ENCODE peak calls at places on chromosomes 11 and 22, in ten cellular contexts. One of them, this sample, is unnamed. For H3K36me3, the result is how much of the 10 kb centered on the place peaks cover.

GRCh38 chr11:116600930-116601329 is 171.9 kb downstream of the BUD13 start:
- DNase-seq in IMR-90: no peak
- DNase-seq in Peyer's patch: no peak
- DNase-seq in NT2/D1: no peak
- DNase-seq in H1: no peak
- DNase-seq in psoas muscle: no peak
- DNase-seq in sigmoid colon: peak
- DNase-seq in fibroblast of lung: no peak
- DNase-seq in CD8-positive, alpha-beta memory T cell: no peak
- DNase-seq in heart right ventricle: no peak
- DNase-seq in this sample: no peak

GRCh38 chr11:95143106-95143681 is 53.5 kb downstream of the ENDOD1 start:
- DNase-seq in IMR-90: peak
- DNase-seq in Peyer's patch: no peak
- DNase-seq in NT2/D1: no peak
- DNase-seq in H1: no peak
- DNase-seq in psoas muscle: no peak
- DNase-seq in sigmoid colon: no peak
- DNase-seq in fibroblast of lung: peak
- DNase-seq in CD8-positive, alpha-beta memory T cell: no peak
- DNase-seq in heart right ventricle: no peak
- DNase-seq in this sample: no peak

GRCh38 chr11:86606849-86607481 is 65.5 kb downstream of the ME3 start:
- DNase-seq in IMR-90: peak
- DNase-seq in Peyer's patch: no peak
- DNase-seq in NT2/D1: no peak
- DNase-seq in H1: no peak
- DNase-seq in psoas muscle: no peak
- DNase-seq in sigmoid colon: no peak
- DNase-seq in fibroblast of lung: peak
- DNase-seq in CD8-positive, alpha-beta memory T cell: no peak
- DNase-seq in heart right ventricle: no peak
- DNase-seq in this sample: no peak

GRCh38 chr11:15743244-15743629 is 613.1 kb downstream of the SOX6 start:
- DNase-seq in IMR-90: no peak
- DNase-seq in Peyer's patch: no peak
- DNase-seq in NT2/D1: no peak
- DNase-seq in H1: no peak
- DNase-seq in psoas muscle: no peak
- DNase-seq in sigmoid colon: no peak
- DNase-seq in fibroblast of lung: no peak
- DNase-seq in CD8-positive, alpha-beta memory T cell: no peak
- DNase-seq in heart right ventricle: no peak
- DNase-seq in this sample: no peak

GRCh38 chr22:37559901-37560681 is at the start of gene CDC42EP1:
- DNase-seq in IMR-90: peak
- DNase-seq in Peyer's patch: peak
- DNase-seq in NT2/D1: no peak
- DNase-seq in H1: peak
- DNase-seq in psoas muscle: peak
- DNase-seq in sigmoid colon: peak
- DNase-seq in fibroblast of lung: peak
- DNase-seq in CD8-positive, alpha-beta memory T cell: no peak
- DNase-seq in heart right ventricle: no peak
- DNase-seq in this sample: no peak

GRCh38 chr11:21343204-21343603 is 673.8 kb downstream of the NELL1 start:
- DNase-seq in IMR-90: no peak
- DNase-seq in Peyer's patch: no peak
- DNase-seq in NT2/D1: no peak
- DNase-seq in H1: no peak
- DNase-seq in psoas muscle: no peak
- DNase-seq in sigmoid colon: no peak
- DNase-seq in fibroblast of lung: no peak
- DNase-seq in CD8-positive, alpha-beta memory T cell: no peak
- DNase-seq in heart right ventricle: no peak
- DNase-seq in this sample: no peak

GRCh38 chr22:32985899-32986772 is 72.0 kb downstream of the SYN3 start:
- DNase-seq in IMR-90: peak
- DNase-seq in Peyer's patch: no peak
- DNase-seq in NT2/D1: peak
- DNase-seq in H1: peak
- DNase-seq in psoas muscle: peak
- DNase-seq in sigmoid colon: peak
- DNase-seq in fibroblast of lung: peak
- DNase-seq in CD8-positive, alpha-beta memory T cell: no peak
- DNase-seq in heart right ventricle: peak
- DNase-seq in this sample: peak

GRCh38 chr11:129291556-129291955 is 84.1 kb upstream of the BARX2 start:
- DNase-seq in IMR-90: no peak
- DNase-seq in Peyer's patch: no peak
- DNase-seq in NT2/D1: no peak
- DNase-seq in H1: no peak
- DNase-seq in psoas muscle: no peak
- DNase-seq in sigmoid colon: no peak
- DNase-seq in fibroblast of lung: no peak
- DNase-seq in CD8-positive, alpha-beta memory T cell: no peak
- DNase-seq in heart right ventricle: no peak
- DNase-seq in this sample: no peak

GRCh38 chr11:32088117-32088941 is 2.5 kb upstream of the RCN1 start:
- DNase-seq in IMR-90: peak
- DNase-seq in Peyer's patch: no peak
- DNase-seq in NT2/D1: no peak
- DNase-seq in H1: no peak
- DNase-seq in psoas muscle: no peak
- DNase-seq in sigmoid colon: no peak
- DNase-seq in fibroblast of lung: peak
- DNase-seq in CD8-positive, alpha-beta memory T cell: no peak
- DNase-seq in heart right ventricle: peak
- DNase-seq in this sample: peak

GRCh38 chr22:29149841-29150555 is 55.7 kb upstream of the EMID1 start:
- DNase-seq in IMR-90: no peak
- DNase-seq in Peyer's patch: no peak
- DNase-seq in NT2/D1: no peak
- DNase-seq in H1: no peak
- DNase-seq in psoas muscle: no peak
- DNase-seq in sigmoid colon: peak
- DNase-seq in fibroblast of lung: no peak
- DNase-seq in CD8-positive, alpha-beta memory T cell: no peak
- DNase-seq in heart right ventricle: no peak
- DNase-seq in this sample: no peak

GRCh38 chr22:42188808-42189447 is 58.3 kb upstream of the CYP2D6 start:
- DNase-seq in IMR-90: peak
- DNase-seq in Peyer's patch: no peak
- DNase-seq in NT2/D1: peak
- DNase-seq in H1: no peak
- DNase-seq in psoas muscle: no peak
- DNase-seq in sigmoid colon: no peak
- DNase-seq in fibroblast of lung: peak
- DNase-seq in CD8-positive, alpha-beta memory T cell: no peak
- DNase-seq in heart right ventricle: no peak
- DNase-seq in this sample: no peak

GRCh38 chr11:71539017-71539416 is 1.2 kb downstream of the KRTAP5-8 start:
- DNase-seq in IMR-90: no peak
- DNase-seq in Peyer's patch: no peak
- DNase-seq in NT2/D1: no peak
- DNase-seq in H1: no peak
- DNase-seq in psoas muscle: no peak
- DNase-seq in sigmoid colon: no peak
- DNase-seq in fibroblast of lung: no peak
- DNase-seq in CD8-positive, alpha-beta memory T cell: no peak
- DNase-seq in heart right ventricle: no peak
- DNase-seq in this sample: no peak

GRCh38 chr22:19349778-19350475 is 58.4 kb upstream of the CLTCL1 start:
- DNase-seq in IMR-90: no peak
- DNase-seq in Peyer's patch: no peak
- DNase-seq in NT2/D1: no peak
- DNase-seq in H1: no peak
- DNase-seq in psoas muscle: no peak
- DNase-seq in sigmoid colon: no peak
- DNase-seq in fibroblast of lung: no peak
- DNase-seq in CD8-positive, alpha-beta memory T cell: no peak
- DNase-seq in heart right ventricle: no peak
- DNase-seq in this sample: no peak
- H3K36me3 ChIP-seq in IMR-90: half or more
- H3K36me3 ChIP-seq in Peyer's patch: half or more
- H3K36me3 ChIP-seq in NT2/D1: half or more
- H3K36me3 ChIP-seq in H1: half or more
- H3K36me3 ChIP-seq in psoas muscle: under half
- H3K36me3 ChIP-seq in sigmoid colon: under half
- H3K36me3 ChIP-seq in fibroblast of lung: under half
- H3K36me3 ChIP-seq in CD8-positive, alpha-beta memory T cell: under half
- H3K36me3 ChIP-seq in heart right ventricle: under half
- H3K36me3 ChIP-seq in this sample: under half

DNA sequence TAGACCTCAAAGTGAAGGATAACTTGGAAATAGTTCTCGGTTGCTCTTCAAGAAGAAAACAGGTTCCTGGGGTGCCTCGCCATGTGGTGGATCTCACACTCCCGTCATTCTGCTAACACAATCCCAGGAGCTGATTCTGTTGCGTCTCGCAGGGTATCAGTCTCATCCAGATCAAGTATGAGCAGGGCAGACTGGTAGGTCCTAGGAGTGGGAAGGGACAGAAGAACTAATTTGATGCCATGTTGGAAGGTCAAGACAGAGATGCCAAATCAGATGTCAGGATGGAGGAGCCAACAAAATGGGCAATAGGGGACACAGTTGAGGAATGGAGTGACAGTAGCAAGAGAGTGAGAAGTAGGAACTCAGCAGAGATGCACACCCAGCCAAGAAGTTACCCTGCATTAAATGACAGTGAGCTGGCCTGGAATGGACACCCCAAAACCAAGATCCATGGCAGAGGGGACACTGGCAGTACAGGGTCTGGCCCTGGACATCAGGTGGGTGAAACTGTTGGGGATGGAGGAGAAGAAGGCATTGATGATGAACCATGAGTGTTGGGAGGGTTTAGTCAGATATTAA is 76.2 kb downstream of the BDNF start:
- DNase-seq in IMR-90: no peak
- DNase-seq in Peyer's patch: no peak
- DNase-seq in NT2/D1: no peak
- DNase-seq in H1: no peak
- DNase-seq in psoas muscle: no peak
- DNase-seq in sigmoid colon: no peak
- DNase-seq in fibroblast of lung: no peak
- DNase-seq in CD8-positive, alpha-beta memory T cell: no peak
- DNase-seq in heart right ventricle: no peak
- DNase-seq in this sample: no peak
- H3K36me3 ChIP-seq in IMR-90: under half
- H3K36me3 ChIP-seq in Peyer's patch: under half
- H3K36me3 ChIP-seq in NT2/D1: under half
- H3K36me3 ChIP-seq in H1: half or more
- H3K36me3 ChIP-seq in psoas muscle: under half
- H3K36me3 ChIP-seq in sigmoid colon: under half
- H3K36me3 ChIP-seq in fibroblast of lung: under half
- H3K36me3 ChIP-seq in CD8-positive, alpha-beta memory T cell: under half
- H3K36me3 ChIP-seq in heart right ventricle: under half
- H3K36me3 ChIP-seq in this sample: under half

GRCh38 chr11:13699870-13700269 is 31.4 kb downstream of the FAR1 start:
- DNase-seq in IMR-90: no peak
- DNase-seq in Peyer's patch: no peak
- DNase-seq in NT2/D1: no peak
- DNase-seq in H1: no peak
- DNase-seq in psoas muscle: no peak
- DNase-seq in sigmoid colon: no peak
- DNase-seq in fibroblast of lung: no peak
- DNase-seq in CD8-positive, alpha-beta memory T cell: no peak
- DNase-seq in heart right ventricle: no peak
- DNase-seq in this sample: no peak
- H3K36me3 ChIP-seq in IMR-90: under half
- H3K36me3 ChIP-seq in Peyer's patch: under half
- H3K36me3 ChIP-seq in NT2/D1: half or more
- H3K36me3 ChIP-seq in H1: under half
- H3K36me3 ChIP-seq in psoas muscle: under half
- H3K36me3 ChIP-seq in sigmoid colon: under half
- H3K36me3 ChIP-seq in fibroblast of lung: under half
- H3K36me3 ChIP-seq in CD8-positive, alpha-beta memory T cell: under half
- H3K36me3 ChIP-seq in heart right ventricle: under half
- H3K36me3 ChIP-seq in this sample: under half

DNA sequence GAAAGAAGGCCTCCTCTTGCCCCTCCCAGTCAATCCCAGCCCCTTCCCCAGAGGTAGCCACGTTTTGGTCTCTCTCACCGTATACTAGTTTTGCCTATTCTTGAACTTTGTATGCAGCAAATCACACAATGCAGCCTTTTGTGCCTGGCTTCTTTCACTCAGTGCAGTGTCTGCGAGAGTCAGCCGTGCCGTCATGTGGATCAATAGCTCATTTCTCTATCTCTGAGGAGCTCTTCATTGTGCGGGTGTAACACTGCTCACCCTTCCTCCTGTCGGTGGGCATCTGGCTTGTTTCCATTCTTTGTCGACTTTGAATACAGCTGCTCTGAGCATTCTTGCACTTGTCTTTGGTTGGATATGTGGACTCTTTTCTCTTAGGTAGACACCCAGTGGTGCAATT is 146.5 kb downstream of the CACNA1I start:
- DNase-seq in IMR-90: no peak
- DNase-seq in Peyer's patch: peak
- DNase-seq in NT2/D1: no peak
- DNase-seq in H1: no peak
- DNase-seq in psoas muscle: no peak
- DNase-seq in sigmoid colon: no peak
- DNase-seq in fibroblast of lung: no peak
- DNase-seq in CD8-positive, alpha-beta memory T cell: no peak
- DNase-seq in heart right ventricle: no peak
- DNase-seq in this sample: no peak
- H3K36me3 ChIP-seq in IMR-90: under half
- H3K36me3 ChIP-seq in Peyer's patch: under half
- H3K36me3 ChIP-seq in NT2/D1: under half
- H3K36me3 ChIP-seq in H1: under half
- H3K36me3 ChIP-seq in psoas muscle: under half
- H3K36me3 ChIP-seq in sigmoid colon: under half
- H3K36me3 ChIP-seq in fibroblast of lung: under half
- H3K36me3 ChIP-seq in CD8-positive, alpha-beta memory T cell: under half
- H3K36me3 ChIP-seq in heart right ventricle: under half
- H3K36me3 ChIP-seq in this sample: under half